ENCODE peak calls at places on chromosomes 13 and 19, in eight cellular contexts. M, P, K, C, R, Y, A and X are unnamed samples.

GRCh38 chr19:40585677-40586422 is 9.2 kb downstream of the SHKBP1 start:
- DNase-seq in M (peak), P (no peak), K (no peak), C (no peak), R (no peak), Y (peak), A (no peak), X (peak)

GRCh38 chr13:43516401-43516826 is 270.4 kb downstream of the ENOX1 start:
- DNase-seq in M (no peak), P (no peak), K (no peak), C (no peak), R (peak), Y (peak), A (no peak), X (no peak)

GRCh38 chr13:112814905-112815585 is 125.2 kb downstream of the ATP11A start:
- DNase-seq in M (peak), P (no peak), K (peak), C (no peak), R (no peak), Y (peak), A (no peak), X (peak)

GRCh38 chr13:48159436-48160225 is 64.7 kb upstream of the MED4 start:
- DNase-seq in M (peak), P (no peak), K (no peak), C (peak), R (peak), Y (peak), A (no peak), X (no peak)

GRCh38 chr13:113992276-113993005 is 18.6 kb upstream of the C13orf46 start:
- DNase-seq in M (no peak), P (no peak), K (peak), C (no peak), R (no peak), Y (no peak), A (no peak), X (no peak)

GRCh38 chr13:63161219-63161618 is 1745.6 kb upstream of the PCDH20 start:
- DNase-seq in M (no peak), P (no peak), K (no peak), C (no peak), R (no peak), Y (no peak), A (no peak), X (no peak)

GRCh38 chr13:107301724-107302374 is 733.9 kb upstream of the ARGLU1 start:
- DNase-seq in M (no peak), P (no peak), K (no peak), C (no peak), R (no peak), Y (no peak), A (no peak), X (peak)

GRCh38 chr13:36082396-36082795 is 48.8 kb downstream of the DCLK1 start:
- DNase-seq in M (peak), P (no peak), K (no peak), C (no peak), R (no peak), Y (no peak), A (no peak), X (no peak)

GRCh38 chr19:41920878-41921277 is 7.4 kb downstream of the ERFL start:
- DNase-seq in M (no peak), P (no peak), K (no peak), C (no peak), R (no peak), Y (no peak), A (no peak), X (no peak)

GRCh38 chr19:55777528-55777927 is 8.6 kb downstream of the RFPL4AL1 start:
- DNase-seq in M (no peak), P (no peak), K (no peak), C (peak), R (no peak), Y (no peak), A (no peak), X (peak)

GRCh38 chr13:98352226-98352625 is 175.2 kb upstream of the RNF113B start:
- DNase-seq in M (no peak), P (no peak), K (no peak), C (no peak), R (no peak), Y (no peak), A (no peak), X (no peak)

GRCh38 chr19:16293133-16294085 is 31.2 kb upstream of the KLF2 start:
- DNase-seq in M (no peak), P (no peak), K (peak), C (no peak), R (peak), Y (peak), A (no peak), X (peak)

GRCh38 chr19:41339936-41340335 is 13.8 kb downstream of the TGFB1 start:
- DNase-seq in M (peak), P (no peak), K (no peak), C (no peak), R (no peak), Y (peak), A (no peak), X (peak)

GRCh38 chr19:51726049-51726448 is 2.3 kb upstream of the HAS1 start:
- DNase-seq in M (peak), P (no peak), K (peak), C (no peak), R (no peak), Y (peak), A (no peak), X (no peak)

GRCh38 chr19:1276620-1277007 is 1.3 kb downstream of the FAM174C start:
- DNase-seq in M (no peak), P (no peak), K (no peak), C (peak), R (no peak), Y (no peak), A (no peak), X (no peak)

GRCh38 chr19:6105444-6105843 is 4.9 kb downstream of the RFX2 start:
- DNase-seq in M (no peak), P (no peak), K (no peak), C (no peak), R (no peak), Y (no peak), A (no peak), X (no peak)

GRCh38 chr13:51998723-51999471 is 12.4 kb downstream of the ATP7B start:
- DNase-seq in M (no peak), P (no peak), K (no peak), C (no peak), R (no peak), Y (peak), A (no peak), X (peak)

GRCh38 chr19:16160445-16160942 is 12.8 kb downstream of the CIB3 start:
- DNase-seq in M (no peak), P (no peak), K (no peak), C (no peak), R (no peak), Y (no peak), A (no peak), X (no peak)

GRCh38 chr19:13270514-13271105 is 120.4 kb downstream of the IER2 start:
- DNase-seq in M (no peak), P (no peak), K (no peak), C (no peak), R (no peak), Y (peak), A (no peak), X (no peak)

GRCh38 chr19:40974633-40975037 is 16.4 kb upstream of the CYP2B6 start:
- DNase-seq in M (peak), P (peak), K (peak), C (peak), R (peak), Y (peak), A (peak), X (peak)

GRCh38 chr13:26760835-26761582 is 423 bp upstream of the GPR12 start:
- DNase-seq in M (no peak), P (no peak), K (no peak), C (no peak), R (no peak), Y (no peak), A (no peak), X (no peak)